ENCODE peak calls at places on chromosomes 13 and 19, in five cellular contexts. One of them, this sample, is unnamed.

GRCh38 chr19:21238670-21239069 is 90.5 kb downstream of the ZNF708 start:
- DNase-seq in neural progenitor cell: no peak
- DNase-seq in DND-41: no peak
- DNase-seq in OCI-LY7: no peak
- DNase-seq in IMR-90: no peak
- DNase-seq in this sample: no peak

GRCh38 chr13:44267966-44268365 is 105.7 kb upstream of the SERP2 start:
- DNase-seq in OCI-LY7: no peak
- DNase-seq in neural progenitor cell: no peak
- DNase-seq in IMR-90: peak
- DNase-seq in DND-41: no peak
- DNase-seq in this sample: no peak

GRCh38 chr19:661427-662196 is 1.4 kb downstream of the RNF126 start:
- DNase-seq in OCI-LY7: peak
- DNase-seq in neural progenitor cell: no peak
- DNase-seq in IMR-90: no peak
- DNase-seq in DND-41: peak
- DNase-seq in this sample: peak

GRCh38 chr19:8342316-8342683 is 762 bp downstream of the KANK3 start:
- DNase-seq in OCI-LY7: no peak
- DNase-seq in DND-41: no peak
- DNase-seq in neural progenitor cell: no peak
- DNase-seq in IMR-90: no peak
- DNase-seq in this sample: no peak

GRCh38 chr13:99962242-99962641 is 9.3 kb downstream of the ZIC5 start:
- DNase-seq in IMR-90: no peak
- DNase-seq in OCI-LY7: no peak
- DNase-seq in neural progenitor cell: no peak
- DNase-seq in DND-41: no peak
- DNase-seq in this sample: no peak

GRCh38 chr19:1164684-1165531 is 9.2 kb downstream of the SBNO2 start:
- DNase-seq in IMR-90: no peak
- DNase-seq in OCI-LY7: no peak
- DNase-seq in DND-41: no peak
- DNase-seq in neural progenitor cell: no peak
- DNase-seq in this sample: no peak

GRCh38 chr19:18271433-18271841 is 2.8 kb downstream of the IQCN start:
- DNase-seq in DND-41: no peak
- DNase-seq in IMR-90: no peak
- DNase-seq in OCI-LY7: no peak
- DNase-seq in neural progenitor cell: no peak
- DNase-seq in this sample: no peak

GRCh38 chr19:32580901-32581703 is at the start of gene PDCD5:
- DNase-seq in OCI-LY7: peak
- DNase-seq in DND-41: peak
- DNase-seq in IMR-90: peak
- DNase-seq in neural progenitor cell: peak
- DNase-seq in this sample: peak

GRCh38 chr13:110447058-110447511 is 114.4 kb downstream of the RAB20 start:
- DNase-seq in OCI-LY7: no peak
- DNase-seq in DND-41: no peak
- DNase-seq in IMR-90: peak
- DNase-seq in neural progenitor cell: no peak
- DNase-seq in this sample: no peak

GRCh38 chr13:79679334-79679733 is 198.4 kb downstream of the NDFIP2 start:
- DNase-seq in IMR-90: peak
- DNase-seq in OCI-LY7: peak
- DNase-seq in neural progenitor cell: peak
- DNase-seq in DND-41: peak
- DNase-seq in this sample: peak

GRCh38 chr19:46351241-46352041 is 4.6 kb downstream of the PPP5C start:
- DNase-seq in neural progenitor cell: no peak
- DNase-seq in OCI-LY7: peak
- DNase-seq in DND-41: peak
- DNase-seq in IMR-90: peak
- DNase-seq in this sample: no peak

GRCh38 chr13:35925669-35926068 is 205.5 kb downstream of the DCLK1 start:
- DNase-seq in OCI-LY7: no peak
- DNase-seq in DND-41: no peak
- DNase-seq in IMR-90: peak
- DNase-seq in neural progenitor cell: no peak
- DNase-seq in this sample: no peak

GRCh38 chr13:35930665-35931631 is 200.2 kb downstream of the DCLK1 start:
- DNase-seq in IMR-90: peak
- DNase-seq in neural progenitor cell: no peak
- DNase-seq in OCI-LY7: no peak
- DNase-seq in DND-41: no peak
- DNase-seq in this sample: no peak

GRCh38 chr13:35927554-35927953 is 203.6 kb downstream of the DCLK1 start:
- DNase-seq in neural progenitor cell: no peak
- DNase-seq in DND-41: no peak
- DNase-seq in OCI-LY7: no peak
- DNase-seq in IMR-90: peak
- DNase-seq in this sample: no peak

GRCh38 chr13:35923347-35923746 is 207.8 kb downstream of the DCLK1 start:
- DNase-seq in IMR-90: peak
- DNase-seq in neural progenitor cell: no peak
- DNase-seq in DND-41: no peak
- DNase-seq in OCI-LY7: no peak
- DNase-seq in this sample: no peak

DNA sequence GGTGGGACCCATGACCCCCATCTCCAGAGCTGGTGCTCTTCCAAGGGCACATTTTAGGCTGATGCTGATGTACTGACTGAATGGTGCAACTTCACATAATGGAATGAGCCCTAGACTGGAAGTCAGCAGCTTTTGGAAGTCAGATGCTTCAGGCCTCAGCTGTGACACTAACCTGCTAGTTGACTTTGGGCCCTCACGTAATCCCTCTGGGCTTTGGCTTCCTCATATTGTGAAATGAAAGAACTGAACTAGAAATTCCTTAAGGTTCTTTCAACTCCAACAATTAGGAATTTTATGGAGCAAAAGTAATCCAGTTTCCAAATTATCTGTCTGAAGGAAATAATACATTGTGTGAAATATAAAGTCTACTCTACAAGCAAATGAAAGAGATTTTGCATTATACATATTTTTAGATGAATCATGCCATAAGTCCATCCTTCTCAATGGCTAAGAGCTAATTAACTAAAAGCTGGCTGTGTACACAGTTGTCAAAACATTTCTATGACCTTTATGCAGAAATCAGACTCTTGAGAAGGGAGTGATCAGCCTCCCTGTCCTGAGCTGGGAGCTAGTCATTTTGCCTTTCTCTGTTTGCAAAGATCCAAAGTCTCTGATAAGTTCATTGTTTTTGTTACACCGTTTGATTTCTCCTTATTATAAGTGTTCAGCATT is 204.2 kb downstream of the DCLK1 start:
- DNase-seq in DND-41: no peak
- DNase-seq in IMR-90: peak
- DNase-seq in OCI-LY7: no peak
- DNase-seq in neural progenitor cell: no peak
- DNase-seq in this sample: no peak
- H3K4me2 ChIP-seq in DND-41: no peak
- H3K4me2 ChIP-seq in IMR-90: no peak
- H3K4me2 ChIP-seq in OCI-LY7: no peak
- H3K4me2 ChIP-seq in neural progenitor cell: no peak
- H3K4me2 ChIP-seq in this sample: no peak

GRCh38 chr19:23946569-23946968 is 31.9 kb downstream of the ZNF726 start:
- DNase-seq in OCI-LY7: no peak
- DNase-seq in DND-41: no peak
- DNase-seq in neural progenitor cell: no peak
- DNase-seq in IMR-90: no peak
- DNase-seq in this sample: no peak

DNA sequence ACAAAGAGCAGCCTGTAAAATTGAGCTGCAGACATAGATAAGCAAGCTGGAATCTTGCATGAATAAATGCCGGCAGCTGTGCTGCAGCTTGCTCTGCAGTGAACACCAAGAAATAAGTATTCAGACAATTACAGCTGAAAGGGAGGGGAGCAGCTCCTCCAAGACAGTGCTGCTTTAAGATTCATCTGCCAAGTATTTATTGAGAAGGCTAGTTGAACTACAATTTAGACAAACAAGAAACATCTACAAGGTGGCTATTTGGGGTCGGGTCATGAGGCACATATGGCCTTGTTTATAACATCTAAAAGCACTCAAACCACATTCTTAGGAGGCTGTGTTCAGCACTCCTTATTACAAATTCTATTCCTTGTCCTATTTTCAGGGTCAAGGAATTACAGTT is 34.9 kb downstream of the ZNF726 start:
- DNase-seq in IMR-90: no peak
- DNase-seq in neural progenitor cell: no peak
- DNase-seq in DND-41: no peak
- DNase-seq in OCI-LY7: no peak
- DNase-seq in this sample: no peak
- H3K4me2 ChIP-seq in IMR-90: no peak
- H3K4me2 ChIP-seq in neural progenitor cell: no peak
- H3K4me2 ChIP-seq in DND-41: no peak
- H3K4me2 ChIP-seq in OCI-LY7: no peak
- H3K4me2 ChIP-seq in this sample: no peak

DNA sequence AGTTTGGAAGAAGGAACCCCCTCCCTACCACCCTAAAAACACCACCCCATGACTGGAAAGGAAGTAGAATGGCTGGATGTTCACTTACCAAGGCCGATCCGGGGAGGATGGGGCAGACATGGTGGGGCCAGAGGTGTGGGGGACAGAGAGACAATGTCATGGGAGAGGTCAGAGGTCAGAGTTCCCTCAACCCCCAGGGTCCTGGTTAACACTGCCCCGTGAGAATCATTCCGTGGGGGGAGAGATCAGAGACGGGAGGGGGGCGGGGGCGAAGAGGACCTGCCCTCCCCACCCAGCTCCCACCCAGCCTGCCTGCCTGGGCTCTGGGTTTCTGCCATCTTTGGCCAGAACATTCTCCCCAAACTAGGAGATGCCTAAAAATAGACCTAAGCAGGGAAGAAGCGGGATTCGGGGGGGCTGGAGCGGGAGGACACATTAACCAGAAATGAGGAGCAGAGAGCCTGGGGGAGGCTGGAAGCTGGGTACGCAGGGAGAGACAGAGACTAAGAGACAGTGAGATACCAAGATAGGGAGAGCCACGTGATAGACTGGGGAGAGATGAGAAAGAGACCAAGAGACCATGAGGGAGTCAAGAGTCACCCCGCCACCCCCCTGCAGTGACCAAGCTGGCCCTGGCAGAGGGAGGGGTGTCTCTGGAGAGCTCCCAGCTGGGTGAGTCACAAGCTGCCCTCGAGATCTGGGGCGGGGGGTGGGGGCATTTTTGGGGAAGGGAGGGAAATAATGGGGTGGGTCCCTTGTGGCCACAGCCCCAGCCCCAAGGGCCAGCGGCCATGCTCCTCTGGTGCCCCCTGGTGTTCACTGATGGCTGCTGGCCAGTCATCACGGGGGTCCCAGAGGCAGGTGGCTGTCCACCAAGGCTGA is 6.1 kb upstream of the KANK2 start:
- DNase-seq in DND-41: peak
- DNase-seq in IMR-90: peak
- DNase-seq in OCI-LY7: peak
- DNase-seq in neural progenitor cell: peak
- DNase-seq in this sample: peak
- H3K4me2 ChIP-seq in DND-41: no peak
- H3K4me2 ChIP-seq in IMR-90: peak
- H3K4me2 ChIP-seq in OCI-LY7: no peak
- H3K4me2 ChIP-seq in neural progenitor cell: no peak
- H3K4me2 ChIP-seq in this sample: no peak

GRCh38 chr13:98413796-98414195 is 163.1 kb downstream of the STK24 start:
- DNase-seq in IMR-90: no peak
- DNase-seq in OCI-LY7: no peak
- DNase-seq in DND-41: no peak
- DNase-seq in neural progenitor cell: no peak
- DNase-seq in this sample: no peak

GRCh38 chr13:98419786-98420559 is 156.9 kb downstream of the STK24 start:
- DNase-seq in OCI-LY7: no peak
- DNase-seq in DND-41: no peak
- DNase-seq in IMR-90: no peak
- DNase-seq in neural progenitor cell: no peak
- DNase-seq in this sample: no peak

GRCh38 chr13:98416408-98416807 is 160.5 kb downstream of the STK24 start:
- DNase-seq in IMR-90: no peak
- DNase-seq in OCI-LY7: no peak
- DNase-seq in neural progenitor cell: no peak
- DNase-seq in DND-41: no peak
- DNase-seq in this sample: no peak

GRCh38 chr13:98411617-98412310 is 165.1 kb downstream of the STK24 start:
- DNase-seq in OCI-LY7: no peak
- DNase-seq in neural progenitor cell: no peak
- DNase-seq in IMR-90: no peak
- DNase-seq in DND-41: peak
- DNase-seq in this sample: no peak

GRCh38 chr13:98415326-98416070 is 161.4 kb downstream of the STK24 start:
- DNase-seq in IMR-90: no peak
- DNase-seq in OCI-LY7: no peak
- DNase-seq in neural progenitor cell: no peak
- DNase-seq in DND-41: no peak
- DNase-seq in this sample: no peak
- H3K4me2 ChIP-seq in IMR-90: no peak
- H3K4me2 ChIP-seq in OCI-LY7: no peak
- H3K4me2 ChIP-seq in neural progenitor cell: no peak
- H3K4me2 ChIP-seq in DND-41: no peak
- H3K4me2 ChIP-seq in this sample: no peak

This sample was measured in Karpas-422.